ENCODE peak calls at places on chromosomes 2 and 18, in five cellular contexts. One of them, this sample, is unnamed.
A peak's percentile ranks its signal among the peaks of the same experiment; 100 is the strongest.

GRCh38 chr2:48600917-48601316 is 16.7 kb upstream of the GTF2A1L start:
- DNase-seq in right atrium auricular region: no peak
- DNase-seq in activated CD4-positive, alpha-beta T cell treated with anti-CD3 and anti-CD28 coated beads, Interleukin-2, amount 50 U/mL, for 1 hour: no peak
- DNase-seq in activated CD8-positive, alpha-beta memory T cell treated with anti-CD3 and anti-CD28 coated beads, Interleukin-2, amount 50 U/mL, for 48 hours: no peak
- DNase-seq in RPMI7951: no peak
- DNase-seq in this sample: peak; percentile 20

GRCh38 chr2:183927367-183928355 is 670.7 kb upstream of the ZNF804A start:
- DNase-seq in right atrium auricular region: no peak
- DNase-seq in activated CD4-positive, alpha-beta T cell treated with anti-CD3 and anti-CD28 coated beads, Interleukin-2, amount 50 U/mL, for 1 hour: no peak
- DNase-seq in activated CD8-positive, alpha-beta memory T cell treated with anti-CD3 and anti-CD28 coated beads, Interleukin-2, amount 50 U/mL, for 48 hours: no peak
- DNase-seq in RPMI7951: no peak
- DNase-seq in this sample: peak; percentile 39

GRCh38 chr18:54254265-54254758 is 15.0 kb upstream of the POLI start:
- DNase-seq in right atrium auricular region: no peak
- DNase-seq in activated CD4-positive, alpha-beta T cell treated with anti-CD3 and anti-CD28 coated beads, Interleukin-2, amount 50 U/mL, for 1 hour: no peak
- DNase-seq in activated CD8-positive, alpha-beta memory T cell treated with anti-CD3 and anti-CD28 coated beads, Interleukin-2, amount 50 U/mL, for 48 hours: no peak
- DNase-seq in RPMI7951: no peak
- DNase-seq in this sample: peak; percentile 34

GRCh38 chr18:40769786-40770185 is 1185.2 kb upstream of the PIK3C3 start:
- DNase-seq in right atrium auricular region: no peak
- DNase-seq in activated CD4-positive, alpha-beta T cell treated with anti-CD3 and anti-CD28 coated beads, Interleukin-2, amount 50 U/mL, for 1 hour: no peak
- DNase-seq in activated CD8-positive, alpha-beta memory T cell treated with anti-CD3 and anti-CD28 coated beads, Interleukin-2, amount 50 U/mL, for 48 hours: no peak
- DNase-seq in RPMI7951: no peak
- DNase-seq in this sample: no peak

GRCh38 chr2:103169856-103170255 is 408.0 kb downstream of the TMEM182 start:
- DNase-seq in right atrium auricular region: no peak
- DNase-seq in activated CD4-positive, alpha-beta T cell treated with anti-CD3 and anti-CD28 coated beads, Interleukin-2, amount 50 U/mL, for 1 hour: no peak
- DNase-seq in activated CD8-positive, alpha-beta memory T cell treated with anti-CD3 and anti-CD28 coated beads, Interleukin-2, amount 50 U/mL, for 48 hours: no peak
- DNase-seq in RPMI7951: no peak
- DNase-seq in this sample: no peak

GRCh38 chr2:227052879-227053278 is 111.1 kb downstream of the COL4A4 start:
- DNase-seq in right atrium auricular region: no peak
- DNase-seq in activated CD4-positive, alpha-beta T cell treated with anti-CD3 and anti-CD28 coated beads, Interleukin-2, amount 50 U/mL, for 1 hour: no peak
- DNase-seq in activated CD8-positive, alpha-beta memory T cell treated with anti-CD3 and anti-CD28 coated beads, Interleukin-2, amount 50 U/mL, for 48 hours: no peak
- DNase-seq in RPMI7951: no peak
- DNase-seq in this sample: no peak

GRCh38 chr2:120543899-120544298 is 191.8 kb upstream of the GLI2 start:
- DNase-seq in right atrium auricular region: no peak
- DNase-seq in activated CD4-positive, alpha-beta T cell treated with anti-CD3 and anti-CD28 coated beads, Interleukin-2, amount 50 U/mL, for 1 hour: no peak
- DNase-seq in activated CD8-positive, alpha-beta memory T cell treated with anti-CD3 and anti-CD28 coated beads, Interleukin-2, amount 50 U/mL, for 48 hours: no peak
- DNase-seq in RPMI7951: no peak
- DNase-seq in this sample: no peak

GRCh38 chr18:48996901-48997463 is 46.2 kb upstream of the SMAD7 start:
- DNase-seq in right atrium auricular region: no peak
- DNase-seq in activated CD4-positive, alpha-beta T cell treated with anti-CD3 and anti-CD28 coated beads, Interleukin-2, amount 50 U/mL, for 1 hour: peak; percentile 25
- DNase-seq in activated CD8-positive, alpha-beta memory T cell treated with anti-CD3 and anti-CD28 coated beads, Interleukin-2, amount 50 U/mL, for 48 hours: no peak
- DNase-seq in RPMI7951: peak; percentile 96
- DNase-seq in this sample: no peak

GRCh38 chr2:118016911-118017310 is 3.0 kb upstream of the CCDC93 start:
- DNase-seq in right atrium auricular region: no peak
- DNase-seq in activated CD4-positive, alpha-beta T cell treated with anti-CD3 and anti-CD28 coated beads, Interleukin-2, amount 50 U/mL, for 1 hour: no peak
- DNase-seq in activated CD8-positive, alpha-beta memory T cell treated with anti-CD3 and anti-CD28 coated beads, Interleukin-2, amount 50 U/mL, for 48 hours: no peak
- DNase-seq in RPMI7951: peak; percentile 19
- DNase-seq in this sample: peak; percentile 47

GRCh38 chr2:179263460-179264237 is 983 bp downstream of the SESTD1 start:
- DNase-seq in right atrium auricular region: no peak
- DNase-seq in activated CD4-positive, alpha-beta T cell treated with anti-CD3 and anti-CD28 coated beads, Interleukin-2, amount 50 U/mL, for 1 hour: no peak
- DNase-seq in activated CD8-positive, alpha-beta memory T cell treated with anti-CD3 and anti-CD28 coated beads, Interleukin-2, amount 50 U/mL, for 48 hours: peak; percentile 62
- DNase-seq in RPMI7951: peak; percentile 55
- DNase-seq in this sample: peak; percentile 64

GRCh38 chr18:9387891-9388290 is 53.3 kb downstream of the TWSG1 start:
- DNase-seq in right atrium auricular region: no peak
- DNase-seq in activated CD4-positive, alpha-beta T cell treated with anti-CD3 and anti-CD28 coated beads, Interleukin-2, amount 50 U/mL, for 1 hour: no peak
- DNase-seq in activated CD8-positive, alpha-beta memory T cell treated with anti-CD3 and anti-CD28 coated beads, Interleukin-2, amount 50 U/mL, for 48 hours: no peak
- DNase-seq in RPMI7951: no peak
- DNase-seq in this sample: no peak

GRCh38 chr18:50008306-50008705 is 186.6 kb downstream of the MYO5B start:
- DNase-seq in right atrium auricular region: no peak
- DNase-seq in activated CD4-positive, alpha-beta T cell treated with anti-CD3 and anti-CD28 coated beads, Interleukin-2, amount 50 U/mL, for 1 hour: no peak
- DNase-seq in activated CD8-positive, alpha-beta memory T cell treated with anti-CD3 and anti-CD28 coated beads, Interleukin-2, amount 50 U/mL, for 48 hours: no peak
- DNase-seq in RPMI7951: no peak
- DNase-seq in this sample: no peak

GRCh38 chr2:64330691-64331429 is 123.1 kb upstream of the LGALSL start:
- DNase-seq in right atrium auricular region: peak; percentile 91
- DNase-seq in activated CD4-positive, alpha-beta T cell treated with anti-CD3 and anti-CD28 coated beads, Interleukin-2, amount 50 U/mL, for 1 hour: peak; percentile 82
- DNase-seq in activated CD8-positive, alpha-beta memory T cell treated with anti-CD3 and anti-CD28 coated beads, Interleukin-2, amount 50 U/mL, for 48 hours: peak; percentile 89
- DNase-seq in RPMI7951: peak; percentile 74
- DNase-seq in this sample: peak; percentile 85

GRCh38 chr2:112877423-112877822 is 33.5 kb upstream of the IL37 start:
- DNase-seq in right atrium auricular region: no peak
- DNase-seq in activated CD4-positive, alpha-beta T cell treated with anti-CD3 and anti-CD28 coated beads, Interleukin-2, amount 50 U/mL, for 1 hour: no peak
- DNase-seq in activated CD8-positive, alpha-beta memory T cell treated with anti-CD3 and anti-CD28 coated beads, Interleukin-2, amount 50 U/mL, for 48 hours: no peak
- DNase-seq in RPMI7951: peak; percentile 86
- DNase-seq in this sample: no peak

GRCh38 chr2:156331572-156332451 is 709 bp downstream of the NR4A2 start:
- DNase-seq in right atrium auricular region: peak; percentile 93
- DNase-seq in activated CD4-positive, alpha-beta T cell treated with anti-CD3 and anti-CD28 coated beads, Interleukin-2, amount 50 U/mL, for 1 hour: no peak
- DNase-seq in activated CD8-positive, alpha-beta memory T cell treated with anti-CD3 and anti-CD28 coated beads, Interleukin-2, amount 50 U/mL, for 48 hours: peak; percentile 76
- DNase-seq in RPMI7951: peak; percentile 80
- DNase-seq in this sample: peak; percentile 80

GRCh38 chr18:3717626-3718025 is 267.7 kb downstream of the TGIF1 start:
- DNase-seq in right atrium auricular region: no peak
- DNase-seq in activated CD4-positive, alpha-beta T cell treated with anti-CD3 and anti-CD28 coated beads, Interleukin-2, amount 50 U/mL, for 1 hour: no peak
- DNase-seq in activated CD8-positive, alpha-beta memory T cell treated with anti-CD3 and anti-CD28 coated beads, Interleukin-2, amount 50 U/mL, for 48 hours: no peak
- DNase-seq in RPMI7951: no peak
- DNase-seq in this sample: no peak

GRCh38 chr2:27264753-27265535 is 2.1 kb upstream of the SLC30A3 start:
- DNase-seq in right atrium auricular region: no peak
- DNase-seq in activated CD4-positive, alpha-beta T cell treated with anti-CD3 and anti-CD28 coated beads, Interleukin-2, amount 50 U/mL, for 1 hour: peak; percentile 62
- DNase-seq in activated CD8-positive, alpha-beta memory T cell treated with anti-CD3 and anti-CD28 coated beads, Interleukin-2, amount 50 U/mL, for 48 hours: peak; percentile 79
- DNase-seq in RPMI7951: peak; percentile 48
- DNase-seq in this sample: no peak

GRCh38 chr2:69483696-69484095 is 46.5 kb upstream of the NFU1 start:
- DNase-seq in right atrium auricular region: no peak
- DNase-seq in activated CD4-positive, alpha-beta T cell treated with anti-CD3 and anti-CD28 coated beads, Interleukin-2, amount 50 U/mL, for 1 hour: no peak
- DNase-seq in activated CD8-positive, alpha-beta memory T cell treated with anti-CD3 and anti-CD28 coated beads, Interleukin-2, amount 50 U/mL, for 48 hours: no peak
- DNase-seq in RPMI7951: no peak
- DNase-seq in this sample: no peak

GRCh38 chr2:55158111-55158814 is 73.8 kb downstream of the CLHC1 start:
- DNase-seq in right atrium auricular region: no peak
- DNase-seq in activated CD4-positive, alpha-beta T cell treated with anti-CD3 and anti-CD28 coated beads, Interleukin-2, amount 50 U/mL, for 1 hour: no peak
- DNase-seq in activated CD8-positive, alpha-beta memory T cell treated with anti-CD3 and anti-CD28 coated beads, Interleukin-2, amount 50 U/mL, for 48 hours: no peak
- DNase-seq in RPMI7951: no peak
- DNase-seq in this sample: no peak

GRCh38 chr2:118539290-118539689 is 308.2 kb downstream of the EN1 start:
- DNase-seq in right atrium auricular region: no peak
- DNase-seq in activated CD4-positive, alpha-beta T cell treated with anti-CD3 and anti-CD28 coated beads, Interleukin-2, amount 50 U/mL, for 1 hour: no peak
- DNase-seq in activated CD8-positive, alpha-beta memory T cell treated with anti-CD3 and anti-CD28 coated beads, Interleukin-2, amount 50 U/mL, for 48 hours: no peak
- DNase-seq in RPMI7951: peak; percentile 41
- DNase-seq in this sample: peak; percentile 21

GRCh38 chr2:96119389-96119751 is 3.0 kb upstream of the ADRA2B start:
- DNase-seq in right atrium auricular region: no peak
- DNase-seq in activated CD4-positive, alpha-beta T cell treated with anti-CD3 and anti-CD28 coated beads, Interleukin-2, amount 50 U/mL, for 1 hour: no peak
- DNase-seq in activated CD8-positive, alpha-beta memory T cell treated with anti-CD3 and anti-CD28 coated beads, Interleukin-2, amount 50 U/mL, for 48 hours: no peak
- DNase-seq in RPMI7951: no peak
- DNase-seq in this sample: no peak

GRCh38 chr2:134431837-134432437 is 178.1 kb downstream of the MGAT5 start:
- DNase-seq in right atrium auricular region: no peak
- DNase-seq in activated CD4-positive, alpha-beta T cell treated with anti-CD3 and anti-CD28 coated beads, Interleukin-2, amount 50 U/mL, for 1 hour: no peak
- DNase-seq in activated CD8-positive, alpha-beta memory T cell treated with anti-CD3 and anti-CD28 coated beads, Interleukin-2, amount 50 U/mL, for 48 hours: no peak
- DNase-seq in RPMI7951: peak; percentile 54
- DNase-seq in this sample: no peak

GRCh38 chr2:182115258-182115657 is 129.6 kb downstream of the PPP1R1C start:
- DNase-seq in right atrium auricular region: no peak
- DNase-seq in activated CD4-positive, alpha-beta T cell treated with anti-CD3 and anti-CD28 coated beads, Interleukin-2, amount 50 U/mL, for 1 hour: no peak
- DNase-seq in activated CD8-positive, alpha-beta memory T cell treated with anti-CD3 and anti-CD28 coated beads, Interleukin-2, amount 50 U/mL, for 48 hours: no peak
- DNase-seq in RPMI7951: no peak
- DNase-seq in this sample: no peak

GRCh38 chr2:26737221-26737620 is 26.9 kb upstream of the SLC35F6 start:
- DNase-seq in right atrium auricular region: no peak
- DNase-seq in activated CD4-positive, alpha-beta T cell treated with anti-CD3 and anti-CD28 coated beads, Interleukin-2, amount 50 U/mL, for 1 hour: no peak
- DNase-seq in activated CD8-positive, alpha-beta memory T cell treated with anti-CD3 and anti-CD28 coated beads, Interleukin-2, amount 50 U/mL, for 48 hours: no peak
- DNase-seq in RPMI7951: no peak
- DNase-seq in this sample: no peak

GRCh38 chr2:217360781-217361485 is 501.1 kb upstream of the TNP1 start:
- DNase-seq in right atrium auricular region: no peak
- DNase-seq in activated CD4-positive, alpha-beta T cell treated with anti-CD3 and anti-CD28 coated beads, Interleukin-2, amount 50 U/mL, for 1 hour: no peak
- DNase-seq in activated CD8-positive, alpha-beta memory T cell treated with anti-CD3 and anti-CD28 coated beads, Interleukin-2, amount 50 U/mL, for 48 hours: no peak
- DNase-seq in RPMI7951: peak; percentile 97
- DNase-seq in this sample: no peak

GRCh38 chr2:85840091-85840490 is 48.7 kb downstream of the ST3GAL5 start:
- DNase-seq in right atrium auricular region: no peak
- DNase-seq in activated CD4-positive, alpha-beta T cell treated with anti-CD3 and anti-CD28 coated beads, Interleukin-2, amount 50 U/mL, for 1 hour: no peak
- DNase-seq in activated CD8-positive, alpha-beta memory T cell treated with anti-CD3 and anti-CD28 coated beads, Interleukin-2, amount 50 U/mL, for 48 hours: no peak
- DNase-seq in RPMI7951: no peak
- DNase-seq in this sample: no peak

GRCh38 chr2:108621689-108622681 is 87.7 kb downstream of the LIMS1 start:
- DNase-seq in right atrium auricular region: no peak
- DNase-seq in activated CD4-positive, alpha-beta T cell treated with anti-CD3 and anti-CD28 coated beads, Interleukin-2, amount 50 U/mL, for 1 hour: peak; percentile 43
- DNase-seq in activated CD8-positive, alpha-beta memory T cell treated with anti-CD3 and anti-CD28 coated beads, Interleukin-2, amount 50 U/mL, for 48 hours: no peak
- DNase-seq in RPMI7951: no peak
- DNase-seq in this sample: no peak

GRCh38 chr2:9152975-9153402 is 53.6 kb upstream of the ASAP2 start:
- DNase-seq in right atrium auricular region: no peak
- DNase-seq in activated CD4-positive, alpha-beta T cell treated with anti-CD3 and anti-CD28 coated beads, Interleukin-2, amount 50 U/mL, for 1 hour: no peak
- DNase-seq in activated CD8-positive, alpha-beta memory T cell treated with anti-CD3 and anti-CD28 coated beads, Interleukin-2, amount 50 U/mL, for 48 hours: no peak
- DNase-seq in RPMI7951: no peak
- DNase-seq in this sample: no peak

GRCh38 chr2:70686577-70687460 is 81.2 kb downstream of the ADD2 start:
- DNase-seq in right atrium auricular region: no peak
- DNase-seq in activated CD4-positive, alpha-beta T cell treated with anti-CD3 and anti-CD28 coated beads, Interleukin-2, amount 50 U/mL, for 1 hour: no peak
- DNase-seq in activated CD8-positive, alpha-beta memory T cell treated with anti-CD3 and anti-CD28 coated beads, Interleukin-2, amount 50 U/mL, for 48 hours: peak; percentile 57
- DNase-seq in RPMI7951: peak; percentile 87
- DNase-seq in this sample: peak; percentile 78